ENCODE peak calls at places on chromosomes 1 and 21, in eight cellular contexts. One of them, this sample, is unnamed.

GRCh38 chr1:239954836-239955235 is 136.8 kb upstream of the FMN2 start:
- DNase-seq in uterus: no peak
- DNase-seq in tibial nerve: no peak
- DNase-seq in gastrocnemius medialis: no peak
- DNase-seq in ovary: no peak
- DNase-seq in heart left ventricle: no peak
- DNase-seq in adrenal gland: no peak
- DNase-seq in endothelial cell of umbilical vein: no peak
- DNase-seq in this sample: no peak

GRCh38 chr1:95321516-95321915 is 87.5 kb downstream of the RWDD3 start:
- DNase-seq in tibial nerve: no peak
- DNase-seq in heart left ventricle: no peak
- DNase-seq in ovary: no peak
- DNase-seq in uterus: no peak
- DNase-seq in adrenal gland: no peak
- DNase-seq in gastrocnemius medialis: no peak
- DNase-seq in endothelial cell of umbilical vein: no peak
- DNase-seq in this sample: no peak

GRCh38 chr1:179369751-179370341 is 4.1 kb downstream of the AXDND1 start:
- DNase-seq in uterus: no peak
- DNase-seq in heart left ventricle: no peak
- DNase-seq in adrenal gland: no peak
- DNase-seq in tibial nerve: peak
- DNase-seq in endothelial cell of umbilical vein: peak
- DNase-seq in gastrocnemius medialis: no peak
- DNase-seq in ovary: no peak
- DNase-seq in this sample: no peak

GRCh38 chr1:202561726-202562442 is 148.4 kb downstream of the SYT2 start:
- DNase-seq in gastrocnemius medialis: no peak
- DNase-seq in tibial nerve: no peak
- DNase-seq in uterus: no peak
- DNase-seq in endothelial cell of umbilical vein: no peak
- DNase-seq in heart left ventricle: no peak
- DNase-seq in adrenal gland: no peak
- DNase-seq in ovary: no peak
- DNase-seq in this sample: no peak

GRCh38 chr1:44505210-44505993 is 100.3 kb downstream of the RNF220 start:
- DNase-seq in ovary: no peak
- DNase-seq in uterus: no peak
- DNase-seq in tibial nerve: no peak
- DNase-seq in gastrocnemius medialis: no peak
- DNase-seq in adrenal gland: no peak
- DNase-seq in heart left ventricle: peak
- DNase-seq in endothelial cell of umbilical vein: no peak
- DNase-seq in this sample: no peak

GRCh38 chr1:27601771-27602509 is 2.0 kb downstream of the AHDC1 start:
- DNase-seq in heart left ventricle: peak
- DNase-seq in tibial nerve: no peak
- DNase-seq in endothelial cell of umbilical vein: peak
- DNase-seq in ovary: peak
- DNase-seq in gastrocnemius medialis: peak
- DNase-seq in adrenal gland: peak
- DNase-seq in uterus: peak
- DNase-seq in this sample: no peak

GRCh38 chr1:231463541-231463940 is 41.5 kb upstream of the EGLN1 start:
- DNase-seq in uterus: no peak
- DNase-seq in gastrocnemius medialis: no peak
- DNase-seq in heart left ventricle: no peak
- DNase-seq in adrenal gland: no peak
- DNase-seq in ovary: no peak
- DNase-seq in tibial nerve: no peak
- DNase-seq in endothelial cell of umbilical vein: no peak
- DNase-seq in this sample: no peak

GRCh38 chr1:77354996-77355395 is 73.2 kb downstream of the AK5 start:
- DNase-seq in endothelial cell of umbilical vein: no peak
- DNase-seq in gastrocnemius medialis: no peak
- DNase-seq in uterus: no peak
- DNase-seq in tibial nerve: no peak
- DNase-seq in heart left ventricle: no peak
- DNase-seq in ovary: no peak
- DNase-seq in adrenal gland: no peak
- DNase-seq in this sample: no peak

GRCh38 chr1:231216515-231216914 is 24.5 kb upstream of the GNPAT start:
- DNase-seq in gastrocnemius medialis: no peak
- DNase-seq in endothelial cell of umbilical vein: no peak
- DNase-seq in ovary: no peak
- DNase-seq in heart left ventricle: no peak
- DNase-seq in uterus: no peak
- DNase-seq in tibial nerve: no peak
- DNase-seq in adrenal gland: no peak
- DNase-seq in this sample: no peak

GRCh38 chr21:45109831-45110492 is 35.6 kb downstream of the ADARB1 start:
- DNase-seq in heart left ventricle: no peak
- DNase-seq in gastrocnemius medialis: no peak
- DNase-seq in uterus: no peak
- DNase-seq in tibial nerve: no peak
- DNase-seq in endothelial cell of umbilical vein: peak
- DNase-seq in ovary: no peak
- DNase-seq in adrenal gland: no peak
- DNase-seq in this sample: no peak

GRCh38 chr1:245730796-245731195 is 576.0 kb downstream of the KIF26B start:
- DNase-seq in adrenal gland: no peak
- DNase-seq in heart left ventricle: no peak
- DNase-seq in ovary: no peak
- DNase-seq in uterus: no peak
- DNase-seq in gastrocnemius medialis: no peak
- DNase-seq in endothelial cell of umbilical vein: no peak
- DNase-seq in tibial nerve: no peak
- DNase-seq in this sample: no peak
- TF ChIP-seq POLR2A in adrenal gland: no peak
- TF ChIP-seq POLR2A in heart left ventricle: no peak
- TF ChIP-seq POLR2A in ovary: no peak
- TF ChIP-seq POLR2A in uterus: no peak
- TF ChIP-seq POLR2A in gastrocnemius medialis: no peak
- TF ChIP-seq POLR2A in endothelial cell of umbilical vein: no peak
- TF ChIP-seq POLR2A in tibial nerve: no peak
- TF ChIP-seq POLR2A in this sample: no peak

DNA sequence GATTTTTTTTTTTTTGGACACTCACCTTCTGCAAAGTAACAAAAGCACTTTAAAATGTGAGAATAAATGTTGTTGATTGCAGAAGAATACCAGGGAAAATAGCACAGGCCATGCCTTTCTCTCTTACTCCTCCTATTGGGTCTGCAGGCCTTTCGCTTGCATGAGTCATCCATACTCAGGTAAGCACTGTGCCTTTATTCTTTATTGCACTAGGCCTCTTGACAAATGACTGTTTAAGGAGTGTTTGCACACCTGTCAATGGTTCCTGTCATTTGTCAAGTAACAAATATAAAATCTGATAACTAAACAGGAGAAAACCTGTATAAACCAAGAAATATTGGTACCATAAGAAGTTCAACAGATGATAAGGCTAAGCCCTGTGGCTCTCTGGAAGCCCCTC is 106.5 kb downstream of the RGS7 start:
- DNase-seq in ovary: no peak
- DNase-seq in adrenal gland: no peak
- DNase-seq in endothelial cell of umbilical vein: no peak
- DNase-seq in heart left ventricle: no peak
- DNase-seq in uterus: no peak
- DNase-seq in gastrocnemius medialis: no peak
- DNase-seq in tibial nerve: no peak
- DNase-seq in this sample: no peak
- H3K4me3 ChIP-seq in ovary: no peak
- H3K4me3 ChIP-seq in adrenal gland: no peak
- H3K4me3 ChIP-seq in endothelial cell of umbilical vein: no peak
- H3K4me3 ChIP-seq in heart left ventricle: no peak
- H3K4me3 ChIP-seq in uterus: no peak
- H3K4me3 ChIP-seq in gastrocnemius medialis: no peak
- H3K4me3 ChIP-seq in tibial nerve: no peak
- H3K4me3 ChIP-seq in this sample: no peak

GRCh38 chr21:43937898-43938309 is 72.9 kb downstream of the AGPAT3 start:
- DNase-seq in tibial nerve: no peak
- DNase-seq in heart left ventricle: no peak
- DNase-seq in uterus: no peak
- DNase-seq in endothelial cell of umbilical vein: no peak
- DNase-seq in adrenal gland: no peak
- DNase-seq in gastrocnemius medialis: no peak
- DNase-seq in ovary: no peak
- DNase-seq in this sample: no peak

GRCh38 chr21:43940329-43940653 is 71.8 kb upstream of the TRAPPC10 start:
- DNase-seq in endothelial cell of umbilical vein: no peak
- DNase-seq in adrenal gland: no peak
- DNase-seq in heart left ventricle: no peak
- DNase-seq in uterus: no peak
- DNase-seq in ovary: no peak
- DNase-seq in gastrocnemius medialis: no peak
- DNase-seq in tibial nerve: no peak
- DNase-seq in this sample: no peak

GRCh38 chr21:43939443-43940328 is 72.4 kb upstream of the TRAPPC10 start:
- DNase-seq in gastrocnemius medialis: no peak
- DNase-seq in tibial nerve: no peak
- DNase-seq in uterus: no peak
- DNase-seq in endothelial cell of umbilical vein: no peak
- DNase-seq in adrenal gland: no peak
- DNase-seq in ovary: no peak
- DNase-seq in heart left ventricle: no peak
- DNase-seq in this sample: no peak

GRCh38 chr21:43937051-43937832 is 72.2 kb downstream of the AGPAT3 start:
- DNase-seq in tibial nerve: no peak
- DNase-seq in ovary: no peak
- DNase-seq in endothelial cell of umbilical vein: no peak
- DNase-seq in adrenal gland: no peak
- DNase-seq in heart left ventricle: no peak
- DNase-seq in uterus: no peak
- DNase-seq in gastrocnemius medialis: no peak
- DNase-seq in this sample: no peak

GRCh38 chr21:43938751-43939442 is 73.2 kb upstream of the TRAPPC10 start:
- DNase-seq in endothelial cell of umbilical vein: peak
- DNase-seq in uterus: peak
- DNase-seq in tibial nerve: peak
- DNase-seq in gastrocnemius medialis: peak
- DNase-seq in heart left ventricle: peak
- DNase-seq in adrenal gland: peak
- DNase-seq in ovary: peak
- DNase-seq in this sample: peak
- TF ChIP-seq POLR2A in endothelial cell of umbilical vein: no peak
- TF ChIP-seq POLR2A in uterus: no peak
- TF ChIP-seq POLR2A in tibial nerve: no peak
- TF ChIP-seq POLR2A in gastrocnemius medialis: peak
- TF ChIP-seq POLR2A in heart left ventricle: peak
- TF ChIP-seq POLR2A in adrenal gland: no peak
- TF ChIP-seq POLR2A in ovary: no peak
- TF ChIP-seq POLR2A in this sample: no peak

GRCh38 chr1:154324241-154324640 is 1.1 kb upstream of the ATP8B2 start:
- DNase-seq in ovary: peak
- DNase-seq in tibial nerve: no peak
- DNase-seq in gastrocnemius medialis: no peak
- DNase-seq in heart left ventricle: no peak
- DNase-seq in adrenal gland: no peak
- DNase-seq in endothelial cell of umbilical vein: no peak
- DNase-seq in uterus: no peak
- DNase-seq in this sample: no peak

GRCh38 chr1:154325583-154326545 is 539 bp downstream of the ATP8B2 start:
- DNase-seq in uterus: peak
- DNase-seq in gastrocnemius medialis: peak
- DNase-seq in heart left ventricle: peak
- DNase-seq in adrenal gland: peak
- DNase-seq in tibial nerve: peak
- DNase-seq in ovary: peak
- DNase-seq in endothelial cell of umbilical vein: peak
- DNase-seq in this sample: peak

GRCh38 chr1:154323493-154323892 is 1.8 kb upstream of the ATP8B2 start:
- DNase-seq in tibial nerve: no peak
- DNase-seq in ovary: no peak
- DNase-seq in endothelial cell of umbilical vein: no peak
- DNase-seq in gastrocnemius medialis: no peak
- DNase-seq in heart left ventricle: no peak
- DNase-seq in adrenal gland: no peak
- DNase-seq in uterus: no peak
- DNase-seq in this sample: no peak

GRCh38 chr1:154326546-154327465 is 1.5 kb downstream of the ATP8B2 start:
- DNase-seq in ovary: peak
- DNase-seq in uterus: peak
- DNase-seq in heart left ventricle: peak
- DNase-seq in gastrocnemius medialis: no peak
- DNase-seq in adrenal gland: no peak
- DNase-seq in tibial nerve: peak
- DNase-seq in endothelial cell of umbilical vein: peak
- DNase-seq in this sample: peak

DNA sequence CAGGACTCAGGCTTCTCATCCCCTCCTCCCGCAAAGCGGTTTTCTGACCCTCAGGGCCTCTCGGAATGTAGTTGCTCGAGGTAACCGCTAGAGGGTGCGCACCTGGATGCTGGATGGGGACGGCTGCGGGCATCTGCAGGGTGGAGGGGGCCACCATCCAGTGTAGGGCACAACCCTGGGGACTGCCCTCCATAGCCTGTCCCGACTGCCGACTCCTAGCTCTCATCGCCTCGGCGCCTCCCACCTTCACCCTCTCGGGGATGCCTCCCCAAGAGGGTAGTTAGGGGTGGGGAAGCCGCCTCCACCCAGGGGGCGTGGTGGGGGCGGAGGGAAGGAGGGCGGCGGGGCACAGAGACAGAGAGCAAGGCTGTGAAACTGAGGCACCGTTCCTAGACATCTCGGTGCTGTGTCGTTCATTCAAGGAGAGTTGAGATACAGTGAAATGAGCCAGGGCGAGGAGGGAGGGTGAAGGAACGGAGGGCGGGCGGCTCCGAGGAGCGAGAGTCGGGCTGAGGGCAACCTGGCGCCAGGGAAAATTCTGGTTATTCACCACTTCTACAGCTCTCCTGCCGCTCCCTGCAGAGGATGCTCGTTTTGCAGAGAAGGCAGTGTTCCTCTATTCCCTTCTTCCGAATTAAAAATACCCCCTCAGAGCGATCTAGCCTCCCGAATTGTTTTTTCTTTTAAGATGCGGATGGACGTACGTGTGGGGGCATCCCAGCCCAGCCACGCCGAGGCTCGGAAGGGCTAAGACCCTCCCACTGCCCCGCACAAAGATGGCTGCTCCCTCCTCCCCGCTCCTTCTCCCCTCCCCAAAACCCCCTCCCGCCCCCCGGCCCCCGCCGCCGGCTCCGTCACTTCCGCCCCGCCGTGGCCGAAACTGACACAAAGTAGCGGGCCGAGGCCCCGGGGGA is at the start of gene ATP8B2:
- DNase-seq in uterus: peak
- DNase-seq in heart left ventricle: peak
- DNase-seq in gastrocnemius medialis: peak
- DNase-seq in tibial nerve: peak
- DNase-seq in ovary: peak
- DNase-seq in endothelial cell of umbilical vein: peak
- DNase-seq in adrenal gland: peak
- DNase-seq in this sample: peak
- H3K4me3 ChIP-seq in uterus: peak
- H3K4me3 ChIP-seq in heart left ventricle: peak
- H3K4me3 ChIP-seq in gastrocnemius medialis: peak
- H3K4me3 ChIP-seq in tibial nerve: peak
- H3K4me3 ChIP-seq in ovary: peak
- H3K4me3 ChIP-seq in endothelial cell of umbilical vein: peak
- H3K4me3 ChIP-seq in adrenal gland: no peak
- H3K4me3 ChIP-seq in this sample: peak

GRCh38 chr1:38564946-38565570 is 294.5 kb downstream of the RRAGC start:
- DNase-seq in endothelial cell of umbilical vein: no peak
- DNase-seq in adrenal gland: no peak
- DNase-seq in heart left ventricle: no peak
- DNase-seq in gastrocnemius medialis: no peak
- DNase-seq in tibial nerve: no peak
- DNase-seq in ovary: no peak
- DNase-seq in uterus: no peak
- DNase-seq in this sample: no peak
- TF ChIP-seq POLR2A in endothelial cell of umbilical vein: no peak
- TF ChIP-seq POLR2A in adrenal gland: no peak
- TF ChIP-seq POLR2A in heart left ventricle: no peak
- TF ChIP-seq POLR2A in gastrocnemius medialis: no peak
- TF ChIP-seq POLR2A in tibial nerve: no peak
- TF ChIP-seq POLR2A in ovary: no peak
- TF ChIP-seq POLR2A in uterus: no peak
- TF ChIP-seq POLR2A in this sample: no peak